ENCODE peak calls at places on chromosomes 2 and 18, in ten cellular contexts. M, W, N, L, K, B, P, Y, F and Z are unnamed samples.

GRCh38 chr2:188897096-188897495 is 77.1 kb upstream of the COL3A1 start:
- DNase-seq in N (no peak), F (no peak), B (no peak), W (no peak), P (no peak), L (no peak), M (no peak), K (no peak), Y (peak), Z (no peak)

GRCh38 chr2:10162586-10163497 is 40.3 kb downstream of the RRM2 start:
- DNase-seq in K (no peak), L (no peak), M (no peak), W (no peak), Y (no peak), N (no peak), B (peak), P (no peak), F (no peak), Z (no peak)

GRCh38 chr18:50721006-50721405 is 98.8 kb downstream of the MRO start:
- DNase-seq in F (no peak), N (no peak), B (no peak), Y (no peak), K (no peak), M (no peak), P (no peak), L (no peak), W (no peak), Z (no peak)

GRCh38 chr2:46849741-46850474 is 65.7 kb downstream of the MCFD2 start:
- DNase-seq in Y (peak), M (peak), K (no peak), F (no peak), N (no peak), W (no peak), P (no peak), B (no peak), L (peak), Z (no peak)

GRCh38 chr18:58025733-58026132 is 18.3 kb upstream of the NEDD4L start:
- DNase-seq in Y (peak), B (no peak), F (no peak), N (no peak), K (no peak), W (no peak), P (no peak), M (no peak), L (no peak), Z (no peak)

GRCh38 chr18:58887613-58887963 is 22.9 kb downstream of the ZNF532 start:
- DNase-seq in K (no peak), B (peak), W (peak), M (peak), N (no peak), Y (peak), P (peak), L (peak), F (no peak), Z (peak)

GRCh38 chr2:99598435-99598834 is 108.6 kb upstream of the REV1 start:
- DNase-seq in L (no peak), W (no peak), N (no peak), K (no peak), F (no peak), M (no peak), B (no peak), P (no peak), Y (no peak), Z (no peak)

GRCh38 chr2:55148269-55148668 is 83.8 kb downstream of the CLHC1 start:
- DNase-seq in Y (peak), B (no peak), F (no peak), W (no peak), L (no peak), M (no peak), N (no peak), K (no peak), P (no peak), Z (no peak)

GRCh38 chr2:7792031-7792651 is 874.9 kb downstream of the RNF144A start:
- DNase-seq in B (no peak), K (no peak), L (no peak), M (no peak), P (no peak), N (peak), F (peak), W (no peak), Y (no peak), Z (no peak)

GRCh38 chr2:46643493-46643892 is 164.1 kb downstream of the TMEM247 start:
- DNase-seq in B (no peak), P (no peak), M (no peak), W (no peak), Y (peak), N (no peak), K (no peak), L (no peak), F (no peak), Z (no peak)

GRCh38 chr2:31079665-31080064 is 58.6 kb downstream of the GALNT14 start:
- DNase-seq in B (peak), F (no peak), L (no peak), K (peak), Y (no peak), P (no peak), M (no peak), N (no peak), W (no peak), Z (no peak)

GRCh38 chr18:36756262-36756661 is 72.5 kb downstream of the TPGS2 start:
- DNase-seq in W (no peak), L (no peak), P (no peak), B (no peak), K (no peak), N (no peak), F (no peak), M (no peak), Y (no peak), Z (no peak)

GRCh38 chr18:61893304-61893970 is 630 bp upstream of the RNF152 start:
- DNase-seq in L (peak), B (peak), K (peak), P (peak), Y (peak), W (no peak), M (peak), N (no peak), F (peak), Z (peak)

GRCh38 chr2:26614205-26615128 is 26.7 kb downstream of the CIB4 start:
- DNase-seq in F (no peak), L (peak), W (no peak), P (no peak), N (no peak), M (peak), K (no peak), B (no peak), Y (no peak), Z (no peak)

GRCh38 chr18:48007955-48008701 is 77.7 kb upstream of the SMAD2 start:
- DNase-seq in K (peak), B (peak), Y (peak), P (peak), M (peak), F (peak), N (peak), W (no peak), L (peak), Z (peak)

GRCh38 chr2:241030333-241030680 is 31.9 kb downstream of the SNED1 start:
- DNase-seq in M (no peak), P (no peak), F (no peak), K (no peak), W (no peak), L (no peak), Y (no peak), N (no peak), B (peak), Z (no peak)

GRCh38 chr2:69645026-69645425 is 1.5 kb upstream of the AAK1 start:
- DNase-seq in W (no peak), L (no peak), P (no peak), N (no peak), F (no peak), B (no peak), K (no peak), Y (no peak), M (no peak), Z (no peak)

GRCh38 chr2:17793293-17793692 is 23.0 kb upstream of the MSGN1 start:
- DNase-seq in P (no peak), K (no peak), L (no peak), F (no peak), Y (no peak), B (no peak), W (no peak), N (no peak), M (no peak), Z (peak)

GRCh38 chr2:17166506-17166905 is 351.7 kb downstream of the RAD51AP2 start:
- DNase-seq in B (no peak), P (no peak), F (no peak), W (no peak), M (no peak), Y (peak), K (no peak), N (no peak), L (no peak), Z (no peak)

GRCh38 chr18:63850010-63850409 is 37.5 kb upstream of the SERPINB2 start:
- DNase-seq in Y (peak), K (peak), L (no peak), W (no peak), P (no peak), F (no peak), M (no peak), B (peak), N (no peak), Z (no peak)

GRCh38 chr2:151777911-151778310 is 43.6 kb upstream of the NEB start:
- DNase-seq in W (no peak), B (no peak), N (no peak), Y (peak), L (no peak), K (no peak), P (no peak), F (no peak), M (no peak), Z (no peak)

GRCh38 chr18:36446059-36446458 is 148.5 kb downstream of the FHOD3 start:
- DNase-seq in P (no peak), M (no peak), L (no peak), N (no peak), Y (no peak), B (peak), W (no peak), K (no peak), F (no peak), Z (no peak)

GRCh38 chr2:226678422-226678821 is 121.2 kb downstream of the IRS1 start:
- DNase-seq in Y (no peak), F (no peak), L (peak), W (no peak), N (no peak), B (no peak), K (no peak), P (no peak), M (no peak), Z (no peak)

GRCh38 chr2:231708773-231709635 is 679 bp downstream of the PTMA start:
- DNase-seq in W (no peak), L (peak), F (no peak), P (peak), K (no peak), B (no peak), Y (peak), N (no peak), M (peak), Z (peak)

GRCh38 chr2:36322108-36322507 is 33.5 kb upstream of the CRIM1 start:
- DNase-seq in K (no peak), N (no peak), F (no peak), W (no peak), M (no peak), B (no peak), P (no peak), L (no peak), Y (peak), Z (no peak)

GRCh38 chr2:24147364-24147763 is 24.1 kb downstream of the FAM228B start:
- DNase-seq in F (no peak), P (no peak), B (no peak), Y (no peak), N (no peak), K (no peak), W (no peak), L (no peak), M (no peak), Z (no peak)

GRCh38 chr18:24160086-24160485 is 21.2 kb downstream of the CABYR start:
- DNase-seq in Y (no peak), P (no peak), B (no peak), W (no peak), N (no peak), F (no peak), L (no peak), K (no peak), M (no peak), Z (no peak)

GRCh38 chr18:10519366-10519765 is 6.5 kb upstream of the NAPG start:
- DNase-seq in M (no peak), Y (peak), P (no peak), B (no peak), N (no peak), L (no peak), F (no peak), W (no peak), K (no peak), Z (no peak)

GRCh38 chr2:188291142-188291616 is 495 bp upstream of the GULP1 start:
- DNase-seq in Y (peak), P (no peak), F (no peak), M (no peak), N (no peak), W (no peak), K (no peak), B (peak), L (peak), Z (no peak)